ENCODE peak calls at places on chromosomes 3 and 15, in five cellular contexts. O, Y, U, E and Z are unnamed samples.

GRCh38 chr3:27535809-27536392 is 51.7 kb upstream of the SLC4A7 start:
- DNase-seq in O (peak), Y (no peak), U (no peak), E (no peak), Z (no peak)

GRCh38 chr15:96321422-96322391 is 8.8 kb upstream of the NR2F2 start:
- DNase-seq in O (no peak), Y (no peak), U (no peak), E (peak), Z (no peak)

GRCh38 chr15:101810905-101811304 is 1.1 kb upstream of the OR4F15 start:
- DNase-seq in O (peak), Y (no peak), U (no peak), E (peak), Z (no peak)

GRCh38 chr3:140499114-140499757 is 178.6 kb upstream of the TRIM42 start:
- DNase-seq in O (peak), Y (peak), U (no peak), E (no peak), Z (no peak)

GRCh38 chr3:135242285-135242684 is 447.2 kb downstream of the EPHB1 start:
- DNase-seq in O (no peak), Y (no peak), U (no peak), E (no peak), Z (no peak)

GRCh38 chr3:89079944-89080343 is 27.5 kb upstream of the EPHA3 start:
- DNase-seq in O (no peak), Y (no peak), U (no peak), E (no peak), Z (no peak)

GRCh38 chr3:122640437-122640999 is 40.1 kb upstream of the PARP14 start:
- DNase-seq in O (no peak), Y (no peak), U (no peak), E (no peak), Z (no peak)

GRCh38 chr3:197186887-197187588 is 111.4 kb downstream of the DLG1 start:
- DNase-seq in O (peak), Y (peak), U (peak), E (peak), Z (peak)

GRCh38 chr3:153061938-153062528 is 100.0 kb upstream of the RAP2B start:
- DNase-seq in O (no peak), Y (no peak), U (no peak), E (no peak), Z (no peak)

GRCh38 chr3:179801263-179801662 is 148.4 kb downstream of the USP13 start:
- DNase-seq in O (peak), Y (no peak), U (no peak), E (no peak), Z (no peak)
- H2AFZ ChIP-seq in O (no peak), Y (no peak), U (no peak), E (no peak), Z (no peak)

DNA sequence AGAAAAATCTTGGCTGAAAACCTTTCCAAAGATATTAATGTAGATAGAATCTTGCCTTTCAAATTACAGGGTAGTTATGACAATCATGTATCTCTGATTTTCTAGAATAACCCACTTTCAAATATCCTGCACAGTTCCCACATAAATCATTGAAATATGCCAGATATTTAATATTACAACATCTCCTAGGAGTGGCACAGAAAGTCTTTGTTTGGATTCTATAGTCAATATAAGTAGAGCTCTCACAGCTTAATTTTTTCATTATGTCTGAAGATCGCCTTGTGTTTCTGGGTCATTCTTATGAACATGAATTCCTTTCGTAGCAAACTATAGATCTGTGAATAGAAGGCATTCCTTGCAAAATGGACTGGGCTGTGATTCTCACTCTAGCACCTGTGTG is 5.0 kb downstream of the RARB start:
- DNase-seq in O (peak), Y (no peak), U (no peak), E (no peak), Z (no peak)
- H2AFZ ChIP-seq in O (no peak), Y (no peak), U (no peak), E (no peak), Z (no peak)

GRCh38 chr3:181711325-181712135 is at the start of gene SOX2:
- DNase-seq in O (peak), Y (peak), U (no peak), E (peak), Z (peak)
- H2AFZ ChIP-seq in O (peak), Y (peak), U (no peak), E (peak), Z (peak)

GRCh38 chr3:53571264-53571663 is 76.9 kb downstream of the CACNA1D start:
- DNase-seq in O (peak), Y (no peak), U (no peak), E (no peak), Z (no peak)
- H2AFZ ChIP-seq in O (no peak), Y (no peak), U (no peak), E (no peak), Z (no peak)

GRCh38 chr15:76179023-76179422 is 119.2 kb downstream of the TMEM266 start:
- DNase-seq in O (no peak), Y (no peak), U (no peak), E (no peak), Z (no peak)

GRCh38 chr15:76180321-76180720 is 120.5 kb downstream of the TMEM266 start:
- DNase-seq in O (no peak), Y (no peak), U (no peak), E (no peak), Z (no peak)

GRCh38 chr15:76176487-76177085 is 116.8 kb downstream of the TMEM266 start:
- DNase-seq in O (no peak), Y (no peak), U (no peak), E (no peak), Z (no peak)

GRCh38 chr15:76177491-76178040 is 117.8 kb downstream of the TMEM266 start:
- DNase-seq in O (peak), Y (no peak), U (no peak), E (no peak), Z (no peak)

GRCh38 chr15:76178321-76178720 is 118.5 kb downstream of the TMEM266 start:
- DNase-seq in O (no peak), Y (no peak), U (no peak), E (no peak), Z (no peak)
- H2AFZ ChIP-seq in O (peak), Y (no peak), U (no peak), E (peak), Z (no peak)

DNA sequence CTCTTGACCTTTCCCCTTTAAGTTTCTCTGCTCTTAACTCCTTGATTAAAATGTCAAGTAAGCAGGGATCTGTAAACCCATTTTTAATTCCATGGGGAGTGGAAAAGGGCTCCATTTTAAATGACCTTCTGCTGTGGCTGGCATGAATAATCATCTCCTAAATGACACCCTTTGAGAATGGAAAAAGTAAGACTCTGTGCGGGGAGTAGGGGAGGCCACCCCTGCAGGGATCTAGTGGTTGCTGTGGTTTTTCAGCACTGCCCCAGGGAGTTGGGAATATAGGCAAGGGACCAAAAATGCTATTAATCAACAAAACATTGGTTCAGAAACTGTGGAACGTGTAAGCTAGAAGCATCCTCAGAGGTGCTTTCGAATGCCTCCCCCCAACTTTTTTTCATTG is 30.0 kb upstream of the ADAMTS7 start:
- DNase-seq in O (no peak), Y (no peak), U (no peak), E (no peak), Z (no peak)
- H2AFZ ChIP-seq in O (no peak), Y (peak), U (no peak), E (peak), Z (no peak)